ENCODE peak calls at places on chromosomes 12 and 14, in eight cellular contexts. Q, D, U, J, W, Y, V and L are unnamed samples.
A peak's percentile ranks its signal among the peaks of the same experiment; 100 is the strongest.

GRCh38 chr14:85463512-85463911 is 66.4 kb upstream of the FLRT2 start:
- DNase-seq in D (no peak), J (peak; percentile 58), W (no peak), Q (no peak), V (peak; percentile 65), Y (no peak), U (no peak), L (no peak)

GRCh38 chr12:21607701-21608100 is 3.1 kb upstream of the GYS2 start:
- DNase-seq in Q (no peak), J (no peak), Y (peak; percentile 33), D (no peak), U (peak; percentile 42), W (no peak), V (peak; percentile 37), L (no peak)

GRCh38 chr12:62738105-62738504 is 196.8 kb downstream of the PPM1H start:
- DNase-seq in Q (no peak), W (no peak), U (no peak), J (no peak), V (no peak), D (no peak), Y (no peak), L (no peak)

GRCh38 chr12:51921017-51921725 is 13.9 kb downstream of the ACVRL1 start:
- DNase-seq in J (no peak), Q (no peak), W (peak; percentile 36), V (no peak), U (no peak), D (peak; percentile 78), Y (no peak), L (no peak)

GRCh38 chr12:11658796-11659195 is 9.3 kb downstream of the ETV6 start:
- DNase-seq in J (no peak), W (no peak), U (no peak), D (peak; percentile 24), Q (no peak), Y (no peak), V (no peak), L (no peak)

GRCh38 chr12:70365398-70365647 is 767 bp upstream of the KCNMB4 start:
- DNase-seq in Y (no peak), D (peak; percentile 85), V (peak; percentile 57), J (no peak), Q (no peak), U (no peak), W (no peak), L (no peak)

GRCh38 chr14:28766505-28767238 is at the start of gene FOXG1:
- DNase-seq in V (peak; percentile 87), Y (no peak), W (peak; percentile 92), J (no peak), U (no peak), D (peak; percentile 89), Q (no peak), L (no peak)

GRCh38 chr14:39034481-39035296 is 68.3 kb downstream of the SEC23A start:
- DNase-seq in Y (no peak), Q (no peak), W (no peak), U (peak; percentile 53), D (no peak), J (no peak), V (peak; percentile 37), L (no peak)

GRCh38 chr14:74906923-74907620 is 16.0 kb downstream of the RPS6KL1 start:
- DNase-seq in Y (no peak), U (no peak), V (no peak), D (peak; percentile 64), J (no peak), W (no peak), Q (no peak), L (no peak)

GRCh38 chr12:31874961-31875608 is 84.1 kb upstream of the RESF1 start:
- DNase-seq in Q (no peak), Y (peak; percentile 67), D (peak; percentile 81), J (no peak), W (no peak), V (peak; percentile 84), U (peak; percentile 93), L (peak; percentile 8)

GRCh38 chr14:23430733-23431105 is 4.7 kb downstream of the MYH7 start:
- DNase-seq in U (no peak), W (peak; percentile 45), J (no peak), D (no peak), V (peak; percentile 41), Q (no peak), Y (no peak), L (no peak)

GRCh38 chr12:31586703-31587102 is 4.2 kb downstream of the DENND5B start:
- DNase-seq in J (no peak), Q (no peak), Y (no peak), V (no peak), W (no peak), D (no peak), U (no peak), L (no peak)

GRCh38 chr12:91181053-91181452 is 1.6 kb downstream of the DCN start:
- DNase-seq in Y (no peak), D (no peak), W (no peak), U (peak; percentile 27), V (no peak), J (no peak), Q (no peak), L (no peak)

GRCh38 chr14:104977681-104978647 is at the start of gene AHNAK2:
- DNase-seq in J (peak; percentile 64), W (peak; percentile 82), Y (no peak), D (peak; percentile 95), V (peak; percentile 87), U (peak; percentile 68), Q (peak; percentile 71), L (peak; percentile 20)
- H3K27ac ChIP-seq in J (no peak within 1 kb of the TSS), W (no peak within 1 kb of the TSS), Y (no peak within 1 kb of the TSS), D (no peak within 1 kb of the TSS), V (no peak within 1 kb of the TSS), U (no peak within 1 kb of the TSS), Q (peak within 1 kb of the TSS; percentile 14), L (no peak within 1 kb of the TSS)

GRCh38 chr12:104526751-104527150 is 70.0 kb downstream of the CHST11 start:
- DNase-seq in J (no peak), V (peak; percentile 59), Q (no peak), D (no peak), W (no peak), U (no peak), Y (no peak), L (no peak)

GRCh38 chr12:104524026-104524425 is 67.3 kb downstream of the CHST11 start:
- DNase-seq in V (no peak), Y (no peak), D (no peak), U (peak; percentile 52), J (no peak), W (no peak), Q (no peak), L (no peak)

GRCh38 chr12:104524433-104524832 is 67.7 kb downstream of the CHST11 start:
- DNase-seq in W (no peak), U (no peak), D (no peak), Q (no peak), Y (no peak), V (no peak), J (no peak), L (no peak)

GRCh38 chr12:104529130-104529874 is 72.6 kb downstream of the CHST11 start:
- DNase-seq in W (no peak), D (no peak), U (no peak), Y (no peak), J (no peak), Q (no peak), V (peak; percentile 54), L (no peak)

DNA sequence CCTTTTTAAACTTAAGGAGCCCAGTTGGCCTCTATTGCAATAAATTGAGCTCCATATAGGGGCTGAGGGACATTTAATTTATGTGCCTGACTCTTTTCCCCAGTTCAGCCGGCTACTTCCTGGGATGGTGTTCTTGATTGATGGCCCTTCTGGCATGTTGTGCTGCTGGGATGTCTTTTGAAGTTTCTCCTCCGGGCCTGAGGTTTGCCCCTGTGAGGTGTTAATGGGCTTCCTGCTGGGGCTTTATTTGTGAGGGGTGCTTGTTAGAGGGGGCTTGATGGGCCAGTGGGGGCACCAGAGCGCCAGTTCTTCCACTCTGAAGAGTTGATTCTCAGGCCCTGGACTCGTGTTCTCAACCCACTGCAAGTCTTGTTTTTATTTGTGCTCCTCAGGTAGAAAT is 69.6 kb downstream of the CHST11 start:
- DNase-seq in W (no peak), Y (no peak), J (no peak), D (peak; percentile 98), V (peak; percentile 92), Q (no peak), U (no peak), L (no peak)
- H3K4me3 ChIP-seq in W (no peak overlapping the region), Y (no peak overlapping the region), J (no peak overlapping the region), D (no peak overlapping the region), V (no peak overlapping the region), Q (no peak overlapping the region), U (no peak overlapping the region), L (no peak overlapping the region)

GRCh38 chr14:20807304-20807956 is 4.8 kb upstream of the RNASE1 start:
- DNase-seq in D (no peak), W (no peak), V (no peak), U (peak; percentile 34), Q (no peak), Y (no peak), J (no peak), L (no peak)
- H3K27ac ChIP-seq in D (no peak overlapping the region), W (no peak overlapping the region), V (no peak overlapping the region), U (no peak overlapping the region), Q (no peak overlapping the region), Y (no peak overlapping the region), J (no peak overlapping the region), L (no peak overlapping the region)

DNA sequence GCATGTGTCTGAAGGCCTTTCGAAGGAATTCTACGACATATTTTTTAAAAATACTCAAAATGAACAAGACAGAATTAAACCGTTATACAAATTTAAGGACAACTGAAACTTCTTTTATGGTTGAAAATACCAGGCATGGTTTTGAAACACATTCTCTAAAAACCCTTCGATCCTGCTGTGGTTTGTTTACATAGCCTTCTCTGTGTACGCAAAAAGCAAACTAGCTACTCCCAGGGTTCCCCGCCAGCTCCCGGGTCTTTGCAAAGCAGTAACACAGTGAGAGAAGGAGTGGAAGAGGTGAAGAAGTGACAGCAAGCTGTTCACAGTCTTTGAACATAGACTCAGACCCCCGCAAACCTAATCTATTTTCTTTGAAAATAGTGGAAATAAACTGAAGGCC is 2.2 kb upstream of the TC2N start:
- DNase-seq in W (no peak), J (no peak), V (peak; percentile 40), Y (no peak), Q (no peak), U (no peak), D (no peak), L (no peak)
- H3K4me3 ChIP-seq in W (no peak overlapping the region), J (no peak overlapping the region), V (no peak overlapping the region), Y (peak overlapping the region; percentile 43), Q (no peak overlapping the region), U (no peak overlapping the region), D (no peak overlapping the region), L (no peak overlapping the region)

DNA sequence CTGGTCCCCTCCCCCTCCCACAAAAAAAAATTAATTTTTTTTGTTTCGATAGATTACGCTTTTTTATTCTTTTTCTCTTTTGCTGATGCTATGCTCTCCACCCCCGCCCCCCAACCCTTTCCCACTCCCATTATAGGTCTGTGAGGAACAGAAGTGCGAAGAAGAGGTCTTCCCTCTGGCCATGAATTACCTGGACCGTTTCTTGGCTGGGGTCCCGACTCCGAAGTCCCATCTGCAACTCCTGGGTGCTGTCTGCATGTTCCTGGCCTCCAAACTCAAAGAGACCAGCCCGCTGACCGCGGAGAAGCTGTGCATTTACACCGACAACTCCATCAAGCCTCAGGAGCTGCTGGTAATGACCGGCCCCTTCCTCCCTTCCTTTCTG is 2.3 kb downstream of the CCND2 start:
- DNase-seq in D (peak; percentile 77), Y (no peak), W (no peak), V (peak; percentile 53), J (no peak), Q (no peak), U (no peak), L (no peak)
- H3K27ac ChIP-seq in D (no peak overlapping the region), Y (peak overlapping the region; percentile 97), W (peak overlapping the region; percentile 37), V (peak overlapping the region; percentile 26), J (peak overlapping the region; percentile 61), Q (peak overlapping the region; percentile 92), U (no peak overlapping the region), L (no peak overlapping the region)